ENCODE peak calls at places on chromosomes 3 and 15, in five cellular contexts. U, N, X, R and Q are unnamed samples. For H3K4me1, the result is how much of the 10 kb centered on the place peaks cover.

GRCh38 chr15:68027388-68027787 is 26.7 kb upstream of the PIAS1 start:
- DNase-seq in U (no peak), N (no peak), X (no peak), R (no peak), Q (no peak)

GRCh38 chr3:52202384-52203077 is 4.6 kb downstream of the ALAS1 start:
- DNase-seq in U (no peak), N (no peak), X (no peak), R (no peak), Q (no peak)

GRCh38 chr3:8658326-8659212 is 14.0 kb upstream of the SSUH2 start:
- DNase-seq in U (no peak), N (no peak), X (peak), R (peak), Q (no peak)

GRCh38 chr3:141216975-141217374 is 14.7 kb upstream of the PXYLP1 start:
- DNase-seq in U (no peak), N (no peak), X (no peak), R (no peak), Q (no peak)

GRCh38 chr15:37885651-37886050 is 48.8 kb upstream of the TMCO5A start:
- DNase-seq in U (no peak), N (no peak), X (no peak), R (no peak), Q (no peak)

GRCh38 chr3:41920406-41920970 is 41.4 kb downstream of the ULK4 start:
- DNase-seq in U (no peak), N (no peak), X (no peak), R (no peak), Q (no peak)

GRCh38 chr15:62135532-62136134 is 29.5 kb downstream of the C2CD4B start:
- DNase-seq in U (no peak), N (no peak), X (no peak), R (no peak), Q (no peak)

GRCh38 chr3:27556854-27557253 is 72.7 kb upstream of the SLC4A7 start:
- DNase-seq in U (no peak), N (no peak), X (no peak), R (no peak), Q (no peak)

GRCh38 chr3:39491733-39492350 is 24.4 kb downstream of the MOBP start:
- DNase-seq in U (no peak), N (no peak), X (no peak), R (no peak), Q (no peak)

GRCh38 chr3:179279837-179280236 is 28.9 kb upstream of the KCNMB3 start:
- DNase-seq in U (no peak), N (no peak), X (no peak), R (no peak), Q (no peak)

GRCh38 chr3:38549082-38549481 is 52.9 kb downstream of the EXOG start:
- DNase-seq in U (peak), N (no peak), X (no peak), R (peak), Q (no peak)

GRCh38 chr15:70504305-70504951 is 258.9 kb downstream of the UACA start:
- DNase-seq in U (no peak), N (no peak), X (no peak), R (peak), Q (no peak)

GRCh38 chr3:169104972-169105371 is 558.5 kb downstream of the MECOM start:
- DNase-seq in U (no peak), N (no peak), X (no peak), R (no peak), Q (no peak)

GRCh38 chr3:134375542-134376384 is 1.5 kb upstream of the AMOTL2 start:
- DNase-seq in U (no peak), N (no peak), X (no peak), R (peak), Q (no peak)

GRCh38 chr3:46666471-46666845 is 27.0 kb downstream of the ALS2CL start:
- DNase-seq in U (no peak), N (no peak), X (no peak), R (peak), Q (peak)

GRCh38 chr3:129690406-129690805 is 83.9 kb upstream of the PLXND1 start:
- DNase-seq in U (no peak), N (peak), X (peak), R (no peak), Q (no peak)

DNA sequence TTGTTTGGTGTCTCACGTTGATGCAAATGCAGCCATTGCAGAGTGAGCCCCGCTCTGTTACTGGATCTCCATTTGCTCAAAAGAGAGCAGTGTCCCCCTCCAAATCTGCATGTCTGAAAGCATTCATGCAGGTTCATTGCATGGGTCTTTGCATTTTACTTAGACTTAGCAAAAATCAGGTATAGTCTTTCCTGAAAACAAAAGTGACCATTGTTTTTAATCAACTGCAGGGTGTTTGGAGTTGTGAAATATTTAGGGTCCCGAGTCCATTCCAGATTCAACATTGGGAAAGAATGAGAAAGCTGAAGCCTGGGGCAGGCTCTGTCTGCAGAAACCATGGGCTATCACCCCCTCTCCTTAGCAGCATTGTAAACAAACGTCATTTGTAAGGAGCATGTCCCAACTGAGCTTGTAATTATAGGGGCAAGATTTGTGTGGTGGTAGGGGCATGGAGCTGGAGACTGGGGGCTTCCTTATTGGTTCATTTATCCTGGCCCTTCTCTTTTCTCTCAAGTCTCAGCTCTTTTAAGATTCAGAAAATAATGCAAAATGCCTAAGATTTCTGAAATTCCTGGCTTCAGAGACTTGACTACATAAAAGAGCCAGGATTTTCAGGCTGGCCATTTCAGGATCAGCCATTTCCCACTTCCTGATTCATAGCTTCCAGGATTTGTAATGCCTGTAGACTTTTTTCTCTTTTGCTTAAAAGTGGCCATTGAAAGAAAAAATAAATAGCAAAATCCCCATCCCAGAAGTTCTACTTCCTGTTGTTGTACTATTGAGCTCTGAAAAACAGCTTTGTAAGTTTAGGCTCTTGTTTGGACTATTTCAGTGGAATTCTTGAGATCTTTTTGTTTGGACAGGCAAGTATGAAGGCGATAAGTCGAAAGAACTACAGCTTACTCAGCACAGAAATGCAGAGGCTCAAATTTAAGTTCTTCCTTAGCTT is 23.0 kb downstream of the IGF1R start:
- DNase-seq in U (no peak), N (peak), X (no peak), R (no peak), Q (no peak)
- H3K4me1 ChIP-seq in U (half or more), N (half or more), X (under half), R (under half), Q (half or more)

GRCh38 chr3:171281256-171281655 is 178.9 kb downstream of the TNIK start:
- DNase-seq in U (no peak), N (no peak), X (no peak), R (no peak), Q (no peak)

GRCh38 chr3:171283248-171284222 is 176.7 kb downstream of the TNIK start:
- DNase-seq in U (no peak), N (no peak), X (peak), R (no peak), Q (no peak)

GRCh38 chr3:171274222-171274621 is 186.0 kb downstream of the TNIK start:
- DNase-seq in U (no peak), N (no peak), X (no peak), R (no peak), Q (no peak)

GRCh38 chr3:171282041-171282440 is 178.2 kb downstream of the TNIK start:
- DNase-seq in U (no peak), N (no peak), X (no peak), R (no peak), Q (no peak)

GRCh38 chr3:171277456-171278406 is 182.5 kb downstream of the TNIK start:
- DNase-seq in U (no peak), N (peak), X (no peak), R (no peak), Q (no peak)
- TF ChIP-seq POLR2AphosphoS5 in U (no peak), N (no peak), X (no peak), R (no peak), Q (no peak)

DNA sequence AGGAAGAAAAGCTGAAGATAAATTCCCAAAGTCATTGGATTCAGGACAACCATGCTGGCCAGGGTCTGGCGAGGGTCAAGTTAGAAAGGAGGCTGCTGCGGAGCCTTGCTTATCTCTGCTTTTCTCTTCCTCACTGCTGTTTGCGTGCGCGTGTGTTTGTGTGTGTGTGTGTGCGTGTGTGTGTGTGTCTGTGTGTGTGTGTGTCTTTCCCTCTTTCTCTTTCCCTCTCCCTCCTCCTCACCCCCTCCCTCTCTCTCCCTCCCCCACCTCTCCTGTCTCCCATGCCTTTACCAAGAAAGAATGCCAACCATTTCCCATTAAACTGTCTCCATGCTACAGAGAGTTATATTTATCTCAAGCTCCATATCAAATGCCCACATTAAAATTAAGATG is at the start of gene COLQ:
- DNase-seq in U (no peak), N (peak), X (no peak), R (no peak), Q (no peak)
- H3K4me3 ChIP-seq in U (no peak), N (peak), X (no peak), R (no peak), Q (no peak)

GRCh38 chr15:39922450-39923092 is 2.5 kb upstream of the GPR176 start:
- DNase-seq in U (no peak), N (peak), X (no peak), R (no peak), Q (no peak)
- H3K4me1 ChIP-seq in U (under half), N (under half), X (under half), R (under half), Q (under half)

GRCh38 chr3:5069627-5070026 is 52.5 kb upstream of the ARL8B start:
- DNase-seq in U (no peak), N (no peak), X (no peak), R (no peak), Q (no peak)

GRCh38 chr3:5068531-5068930 is 53.6 kb upstream of the ARL8B start:
- DNase-seq in U (no peak), N (no peak), X (no peak), R (no peak), Q (no peak)

GRCh38 chr3:5072100-5072816 is 49.8 kb upstream of the ARL8B start:
- DNase-seq in U (no peak), N (no peak), X (no peak), R (no peak), Q (no peak)

GRCh38 chr3:5073374-5074085 is 48.6 kb upstream of the ARL8B start:
- DNase-seq in U (no peak), N (no peak), X (no peak), R (no peak), Q (no peak)

DNA sequence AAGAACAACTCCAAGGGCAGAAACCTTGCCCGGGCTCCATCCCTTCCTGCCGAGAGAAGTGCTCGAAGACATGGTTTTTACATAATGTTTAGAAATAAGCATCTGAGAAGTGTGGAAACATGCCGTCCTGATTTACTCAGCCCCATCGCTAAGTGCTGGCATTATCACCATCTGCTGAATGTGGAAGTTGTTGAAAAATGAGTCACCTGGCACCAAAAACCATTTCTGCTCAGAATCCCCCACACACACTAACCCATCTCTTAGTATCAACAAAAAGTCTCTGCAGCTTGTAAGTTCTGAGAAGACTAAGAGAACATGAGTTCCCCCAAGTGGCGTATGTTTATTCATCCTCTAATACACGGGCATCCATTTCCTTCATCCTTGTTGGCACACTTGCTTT is 51.0 kb upstream of the ARL8B start:
- DNase-seq in U (no peak), N (no peak), X (no peak), R (no peak), Q (no peak)
- TF ChIP-seq POLR2AphosphoS5 in U (no peak), N (no peak), X (no peak), R (no peak), Q (no peak)

GRCh38 chr3:187398955-187399354 is 30.8 kb downstream of the RTP4 start:
- DNase-seq in U (no peak), N (no peak), X (no peak), R (no peak), Q (no peak)
- H3K4me3 ChIP-seq in U (no peak), N (no peak), X (no peak), R (no peak), Q (no peak)

DNA sequence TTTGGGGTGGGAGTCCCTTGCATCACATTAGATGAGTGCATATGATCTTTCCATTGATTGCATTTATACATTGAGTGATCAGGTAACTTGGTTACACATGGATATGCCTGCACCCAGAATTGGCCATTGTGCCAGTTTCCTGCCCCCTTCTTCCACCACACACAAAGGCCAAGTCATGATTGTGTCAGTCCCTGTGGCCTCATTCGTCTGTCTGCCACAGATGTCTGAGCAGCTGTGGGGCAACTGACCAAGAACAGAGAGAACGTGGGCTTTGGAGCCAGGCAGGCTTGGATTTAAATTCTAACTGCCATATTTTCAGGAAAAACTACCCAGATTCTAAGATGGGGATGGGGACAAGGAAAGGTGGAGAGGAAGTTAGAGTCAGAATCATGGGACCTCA is 27.0 kb downstream of the CCNL1 start:
- DNase-seq in U (no peak), N (no peak), X (no peak), R (no peak), Q (no peak)
- H3K4me1 ChIP-seq in U (half or more), N (under half), X (under half), R (under half), Q (half or more)